ENCODE peak calls at places on chromosomes 11 and 22, in nine cellular contexts. Z is AG04450, K is mammary epithelial cell, O is IMR-90, U is ovary, D is lower lobe of right lung, Y is heart right ventricle, A is cardiac muscle cell, X is Karpas-422. L is an unnamed sample. For H3K9me3, the result is how much of the 10 kb centered on the place peaks cover.

GRCh38 chr11:17924713-17925112 is 88.1 kb downstream of the SERGEF start:
- DNase-seq in X (no peak), Z (no peak), D (no peak), U (no peak), O (no peak), K (no peak), Y (no peak), A (no peak), L (no peak)

GRCh38 chr11:70343631-70344030 is 54.7 kb upstream of the CTTN start:
- DNase-seq in O (no peak), U (no peak), Z (no peak), Y (no peak), K (no peak), A (no peak), X (no peak), D (no peak), L (no peak)

GRCh38 chr11:86790073-86790727 is 10.1 kb upstream of the PRSS23 start:
- DNase-seq in Y (no peak), U (no peak), Z (no peak), K (no peak), O (no peak), X (no peak), D (no peak), A (no peak), L (no peak)

GRCh38 chr11:71185411-71185810 is 67.0 kb downstream of the SHANK2 start:
- DNase-seq in O (no peak), X (no peak), Z (no peak), U (no peak), K (no peak), Y (no peak), D (no peak), A (no peak), L (no peak)

GRCh38 chr22:48824673-48825651 is 1002.7 kb downstream of the BRD1 start:
- DNase-seq in D (no peak), Y (no peak), X (no peak), K (no peak), Z (no peak), O (no peak), A (no peak), U (no peak), L (peak)

GRCh38 chr11:84564180-84564866 is 1062.8 kb downstream of the DLG2 start:
- DNase-seq in Y (no peak), X (peak), K (peak), Z (peak), O (peak), A (peak), U (no peak), D (no peak), L (peak)

GRCh38 chr11:123364145-123364544 is 65.9 kb upstream of the GRAMD1B start:
- DNase-seq in D (no peak), K (no peak), O (no peak), Z (no peak), X (no peak), Y (no peak), A (no peak), U (no peak), L (no peak)

GRCh38 chr22:45925811-45926351 is 51.1 kb downstream of the WNT7B start:
- DNase-seq in Z (no peak), K (no peak), O (no peak), D (no peak), Y (no peak), X (no peak), U (no peak), A (no peak), L (no peak)

GRCh38 chr11:2993000-2993330 is 836 bp upstream of the NAP1L4 start:
- DNase-seq in U (no peak), Z (no peak), A (no peak), Y (no peak), X (peak), D (no peak), K (no peak), O (no peak), L (no peak)

GRCh38 chr11:78961186-78961782 is 386.6 kb upstream of the NARS2 start:
- DNase-seq in Y (peak), K (peak), Z (no peak), U (no peak), X (no peak), O (peak), D (peak), A (peak), L (no peak)

GRCh38 chr22:20429254-20430100 is 8.1 kb downstream of the SCARF2 start:
- DNase-seq in D (peak), U (no peak), A (no peak), Y (no peak), K (no peak), Z (no peak), X (peak), O (no peak), L (no peak)

GRCh38 chr11:116576523-116576922 is 196.3 kb downstream of the BUD13 start:
- DNase-seq in K (peak), Z (no peak), U (no peak), O (no peak), D (no peak), X (no peak), A (no peak), Y (no peak), L (no peak)

GRCh38 chr11:77191429-77191822 is 63.4 kb downstream of the MYO7A start:
- DNase-seq in O (peak), Z (no peak), K (peak), U (no peak), D (no peak), A (no peak), X (no peak), Y (no peak), L (no peak)

GRCh38 chr22:19959043-19959586 is 17.5 kb upstream of the TXNRD2 start:
- DNase-seq in X (peak), O (peak), Z (no peak), K (no peak), U (peak), D (peak), A (peak), Y (peak), L (no peak)

GRCh38 chr11:86288776-86289507 is 13.1 kb upstream of the HIKESHI start:
- DNase-seq in Y (no peak), U (no peak), Z (no peak), X (peak), K (no peak), A (peak), D (no peak), O (no peak), L (no peak)

GRCh38 chr11:62010935-62011528 is 43.6 kb upstream of the FTH1 start:
- DNase-seq in X (no peak), A (no peak), O (no peak), U (no peak), D (no peak), Y (no peak), K (no peak), Z (no peak), L (no peak)

GRCh38 chr11:79062814-79063762 is 377.7 kb downstream of the TENM4 start:
- DNase-seq in Y (peak), D (no peak), A (peak), Z (no peak), X (peak), K (peak), O (peak), U (no peak), L (no peak)

GRCh38 chr11:77074205-77074604 is 7.4 kb downstream of the CAPN5 start:
- DNase-seq in O (no peak), Z (no peak), U (no peak), A (no peak), X (no peak), K (no peak), Y (no peak), D (peak), L (no peak)

GRCh38 chr11:43574949-43575915 is 105.3 kb upstream of the HSD17B12 start:
- DNase-seq in X (no peak), D (no peak), Y (no peak), Z (peak), O (peak), U (no peak), K (no peak), A (peak), L (no peak)

GRCh38 chr11:81470446-81470845 is 1263.2 kb downstream of the FAM181B start:
- DNase-seq in Z (no peak), Y (no peak), O (no peak), U (peak), A (no peak), X (no peak), K (no peak), D (no peak), L (no peak)

GRCh38 chr22:33969052-33969451 is 48.8 kb upstream of the LARGE1 start:
- DNase-seq in A (no peak), Y (no peak), X (no peak), Z (no peak), U (no peak), K (peak), O (no peak), D (no peak), L (no peak)

GRCh38 chr11:74739546-74740270 is 8.5 kb upstream of the CHRDL2 start:
- DNase-seq in Z (peak), Y (peak), A (peak), D (no peak), X (peak), O (peak), K (peak), U (no peak), L (peak)

GRCh38 chr11:130897262-130898182 is 18.8 kb downstream of the SNX19 start:
- DNase-seq in Z (peak), D (peak), O (peak), A (peak), K (peak), Y (peak), U (peak), X (no peak), L (peak)

GRCh38 chr11:43992834-43993637 is 50.6 kb downstream of the C11orf96 start:
- DNase-seq in D (no peak), Y (peak), K (no peak), U (peak), X (no peak), Z (no peak), O (peak), A (peak), L (no peak)

GRCh38 chr22:49369726-49370717 is 457.7 kb downstream of the BRD1 start:
- DNase-seq in O (no peak), K (no peak), Y (no peak), Z (no peak), X (no peak), U (no peak), A (no peak), D (peak), L (no peak)

GRCh38 chr22:17607891-17608521 is 20.5 kb downstream of the ATP6V1E1 start:
- DNase-seq in U (no peak), Y (no peak), X (no peak), Z (no peak), O (peak), K (no peak), D (no peak), A (no peak), L (no peak)

GRCh38 chr11:74278721-74279148 is 32.7 kb downstream of the P4HA3 start:
- DNase-seq in Z (peak), D (no peak), Y (peak), A (peak), O (peak), U (peak), X (no peak), K (peak), L (peak)

GRCh38 chr11:45662665-45663485 is 2.5 kb downstream of the CHST1 start:
- DNase-seq in K (peak), Y (no peak), O (peak), Z (peak), D (no peak), A (peak), U (no peak), X (peak), L (peak)

GRCh38 chr11:66044757-66045156 is 4.2 kb downstream of the GAL3ST3 start:
- DNase-seq in X (no peak), Y (no peak), U (no peak), K (no peak), O (no peak), D (no peak), Z (no peak), A (no peak), L (no peak)

GRCh38 chr11:63599211-63600122 is 14.8 kb downstream of the PLAAT3 start:
- DNase-seq in Z (no peak), A (peak), U (no peak), O (peak), Y (no peak), X (no peak), K (peak), D (no peak), L (peak)

GRCh38 chr22:22156716-22157499 is 87.7 kb upstream of the VPREB1 start:
- DNase-seq in X (peak), K (peak), Z (peak), O (peak), A (peak), U (no peak), Y (peak), D (peak), L (peak)

GRCh38 chr11:45161252-45162063 is 15.0 kb downstream of the PRDM11 start:
- DNase-seq in K (no peak), D (no peak), Y (peak), O (no peak), Z (no peak), A (no peak), U (no peak), X (no peak), L (no peak)

GRCh38 chr11:102386376-102386775 is 39.4 kb downstream of the BIRC2 start:
- DNase-seq in U (no peak), Z (no peak), X (no peak), A (no peak), K (no peak), Y (no peak), D (no peak), O (peak), L (no peak)

GRCh38 chr11:125258626-125259025 is 94.1 kb downstream of the PKNOX2 start:
- DNase-seq in Z (no peak), X (no peak), D (no peak), U (no peak), K (no peak), A (no peak), Y (no peak), O (no peak), L (no peak)

GRCh38 chr11:125257751-125258150 is 93.2 kb downstream of the PKNOX2 start:
- DNase-seq in U (no peak), X (no peak), Z (no peak), Y (no peak), A (no peak), K (no peak), O (no peak), D (no peak), L (no peak)

GRCh38 chr11:125257185-125257584 is 92.6 kb downstream of the PKNOX2 start:
- DNase-seq in O (no peak), D (no peak), U (no peak), Z (no peak), K (no peak), A (peak), X (no peak), Y (no peak), L (no peak)

GRCh38 chr11:125253795-125254525 is 89.4 kb downstream of the PKNOX2 start:
- DNase-seq in D (no peak), K (no peak), U (peak), O (no peak), Z (no peak), X (no peak), Y (no peak), A (no peak), L (no peak)

GRCh38 chr11:125256471-125257010 is 92.0 kb downstream of the PKNOX2 start:
- DNase-seq in Z (no peak), U (no peak), Y (no peak), O (no peak), D (no peak), A (peak), K (no peak), X (no peak), L (no peak)
- H3K27ac ChIP-seq in Z (peak), U (no peak), Y (peak), O (no peak), D (no peak), A (no peak), K (no peak), X (no peak), L (no peak)

DNA sequence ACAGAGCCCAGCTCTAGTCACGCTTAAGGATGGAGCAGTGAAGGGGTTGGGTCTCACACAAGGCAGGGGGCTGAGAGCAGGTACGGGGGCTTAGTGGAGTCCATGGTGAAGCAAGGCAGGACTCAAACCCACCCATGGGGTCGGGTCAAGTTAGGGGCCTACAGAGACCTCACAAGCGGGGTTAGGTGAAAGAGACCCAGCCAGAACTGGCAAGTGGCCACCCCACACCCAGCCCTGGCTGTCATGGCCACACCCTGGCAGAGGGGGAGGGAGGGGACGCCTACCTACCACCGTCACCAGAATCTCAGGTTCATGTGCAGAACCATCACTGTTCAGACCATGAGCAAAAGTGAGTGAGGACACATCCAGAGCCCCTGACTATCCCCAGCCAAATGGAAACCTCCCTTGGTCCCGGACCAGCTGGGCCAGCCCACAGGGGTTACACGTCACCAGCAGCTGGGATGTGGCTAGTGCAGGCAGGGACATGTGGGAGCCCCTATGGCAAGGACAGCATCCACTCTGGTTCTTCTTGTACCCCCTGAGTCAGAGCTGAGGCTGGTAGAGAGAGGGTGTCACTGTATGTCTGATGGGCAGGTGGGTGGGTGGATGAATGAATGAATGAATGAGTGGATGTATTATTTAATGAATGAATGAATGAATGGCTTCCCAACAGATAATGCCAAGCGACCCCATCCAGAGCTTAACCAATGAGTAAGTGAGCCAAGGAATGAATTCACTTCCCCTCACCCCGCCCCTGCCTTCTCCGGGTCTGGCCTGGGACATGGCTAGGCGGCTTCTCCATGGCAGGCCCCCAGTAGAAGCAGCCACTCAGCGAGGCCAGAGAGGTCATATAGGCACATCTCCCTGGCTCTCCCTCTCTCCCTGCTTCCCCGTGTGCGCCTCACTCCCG is 681.6 kb downstream of the TBC1D22A start:
- DNase-seq in Z (no peak), A (no peak), K (no peak), U (no peak), O (no peak), Y (no peak), X (no peak), D (no peak), L (no peak)
- H3K9me3 ChIP-seq in Z (half or more), A (under half), K (under half), U (under half), O (half or more), Y (under half), X (under half), D (under half), L (under half)

GRCh38 chr11:106137758-106138157 is 60.3 kb downstream of the AASDHPPT start:
- DNase-seq in Y (no peak), D (no peak), X (no peak), Z (no peak), A (no peak), U (no peak), K (no peak), O (no peak), L (no peak)
- H3K27ac ChIP-seq in Y (no peak), D (no peak), X (no peak), Z (no peak), A (no peak), U (no peak), K (no peak), O (no peak), L (no peak)

GRCh38 chr11:95501761-95502266 is 270.8 kb upstream of the SESN3 start:
- DNase-seq in Y (no peak), U (no peak), Z (no peak), X (no peak), D (no peak), O (no peak), A (no peak), K (no peak), L (no peak)

GRCh38 chr11:95503047-95503446 is 272.0 kb upstream of the SESN3 start:
- DNase-seq in Y (peak), Z (no peak), D (no peak), K (no peak), A (peak), X (no peak), U (peak), O (peak), L (no peak)

GRCh38 chr11:95500466-95500865 is 269.5 kb upstream of the SESN3 start:
- DNase-seq in D (no peak), Y (no peak), U (no peak), K (no peak), O (no peak), X (no peak), A (no peak), Z (no peak), L (no peak)

GRCh38 chr11:95499516-95500135 is 268.6 kb upstream of the SESN3 start:
- DNase-seq in O (peak), D (no peak), Z (no peak), Y (no peak), X (no peak), A (peak), K (peak), U (no peak), L (no peak)

GRCh38 chr11:95502522-95502921 is 271.5 kb upstream of the SESN3 start:
- DNase-seq in O (no peak), X (no peak), U (no peak), A (no peak), K (no peak), Y (no peak), D (no peak), Z (no peak), L (no peak)
- H3K9me3 ChIP-seq in O (under half), X (under half), U (under half), A (under half), K (under half), Y (under half), D (under half), Z (under half), L (under half)

DNA sequence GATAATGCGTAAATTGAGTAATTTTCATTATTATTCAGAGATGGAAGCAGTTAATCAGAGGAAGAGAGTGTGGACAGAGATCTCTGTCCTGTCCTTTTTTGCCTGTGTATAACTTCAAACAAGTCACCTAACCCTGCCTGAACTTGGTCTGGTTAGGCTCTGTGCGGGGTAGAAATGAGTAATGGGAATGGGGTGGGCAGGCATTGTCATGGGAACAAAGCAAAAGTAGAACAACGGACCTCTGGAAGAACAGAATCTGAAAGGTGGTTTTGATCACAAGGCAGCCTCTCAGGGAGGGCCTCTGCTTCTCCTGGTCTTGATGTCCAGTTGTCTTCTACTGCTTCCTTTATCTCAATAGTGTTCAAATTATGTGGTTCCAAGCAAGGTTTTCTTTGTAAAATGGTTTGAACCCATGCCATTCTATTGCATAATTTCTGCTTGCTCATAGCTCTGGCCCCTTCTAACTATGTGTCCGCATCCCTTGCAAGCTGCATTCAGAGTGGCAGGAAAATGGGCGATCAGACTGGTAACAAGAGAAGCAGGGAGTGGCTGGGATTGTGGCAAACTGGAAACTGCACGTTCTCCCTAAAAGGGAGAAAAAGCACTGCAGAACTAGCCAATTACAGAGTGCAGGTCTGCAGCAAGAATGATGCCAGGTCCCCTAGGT is 76.1 kb downstream of the PRR5L start:
- DNase-seq in X (no peak), K (no peak), A (peak), D (no peak), Z (peak), O (peak), U (no peak), Y (no peak), L (no peak)
- H3K27ac ChIP-seq in X (no peak), K (no peak), A (no peak), D (no peak), Z (no peak), O (no peak), U (no peak), Y (no peak), L (no peak)